ENCODE peak calls at places on chromosome 6, in five cellular contexts. C is pancreas, U is cardiac muscle cell, J is colonic mucosa, R is bronchial epithelial cell. B is an unnamed sample.

GRCh38 chr6:150590448-150590847 is 9.2 kb upstream of the PLEKHG1 start:
- DNase-seq in R (peak), C (no peak), J (no peak), U (no peak), B (no peak)

GRCh38 chr6:154502564-154502963 is 7.9 kb downstream of the CNKSR3 start:
- DNase-seq in J (peak), U (no peak), R (no peak), C (no peak), B (no peak)

GRCh38 chr6:75113446-75113845 is 92.4 kb downstream of the COL12A1 start:
- DNase-seq in R (no peak), U (peak), C (no peak), J (no peak), B (no peak)

GRCh38 chr6:130527173-130527572 is 161.4 kb downstream of the TMEM200A start:
- DNase-seq in J (no peak), U (no peak), C (no peak), R (no peak), B (no peak)

GRCh38 chr6:44636576-44637248 is 249.2 kb downstream of the CDC5L start:
- DNase-seq in J (no peak), R (no peak), C (no peak), U (peak), B (no peak)

GRCh38 chr6:70479236-70479635 is 65.9 kb downstream of the FAM135A start:
- DNase-seq in J (no peak), U (peak), R (no peak), C (no peak), B (no peak)

GRCh38 chr6:118755941-118756646 is 104.7 kb upstream of the CEP85L start:
- DNase-seq in U (no peak), J (no peak), C (no peak), R (no peak), B (no peak)

GRCh38 chr6:168022488-168023321 is 25.2 kb downstream of the KIF25 start:
- DNase-seq in J (no peak), U (no peak), R (no peak), C (no peak), B (no peak)

GRCh38 chr6:151512481-151512880 is 18.7 kb downstream of the CCDC170 start:
- DNase-seq in U (no peak), R (no peak), C (no peak), J (no peak), B (no peak)

GRCh38 chr6:29743568-29743967 is 20.3 kb downstream of the HLA-F start:
- DNase-seq in C (no peak), R (no peak), U (no peak), J (no peak), B (no peak)

GRCh38 chr6:8027965-8028651 is 36.1 kb downstream of the BLOC1S5 start:
- DNase-seq in C (no peak), U (peak), J (no peak), R (no peak), B (no peak)

GRCh38 chr6:15553736-15554294 is 109.0 kb downstream of the DTNBP1 start:
- DNase-seq in C (no peak), R (no peak), U (no peak), J (no peak), B (no peak)

GRCh38 chr6:49563006-49563886 is 12.8 kb downstream of the C6orf141 start:
- DNase-seq in C (no peak), R (no peak), U (no peak), J (no peak), B (no peak)

GRCh38 chr6:64930664-64931063 is 776.4 kb downstream of the EYS start:
- DNase-seq in U (no peak), C (no peak), R (no peak), J (no peak), B (no peak)

GRCh38 chr6:150233797-150234399 is 91.1 kb downstream of the PPP1R14C start:
- DNase-seq in J (no peak), U (no peak), R (peak), C (no peak), B (no peak)

GRCh38 chr6:39269971-39270370 is 40.7 kb upstream of the KCNK5 start:
- DNase-seq in J (no peak), C (no peak), U (no peak), R (no peak), B (no peak)

GRCh38 chr6:39553811-39554802 is 171.1 kb downstream of the KIF6 start:
- DNase-seq in R (no peak), U (peak), C (no peak), J (no peak), B (no peak)

GRCh38 chr6:133542056-133542821 is 301.1 kb downstream of the EYA4 start:
- DNase-seq in R (peak), C (no peak), U (peak), J (no peak), B (no peak)

GRCh38 chr6:168373389-168373788 is 53.8 kb upstream of the DACT2 start:
- DNase-seq in C (peak), R (no peak), J (no peak), U (no peak), B (no peak)

GRCh38 chr6:41692080-41692675 is 43.2 kb downstream of the TFEB start:
- DNase-seq in C (peak), R (no peak), U (no peak), J (no peak), B (no peak)

GRCh38 chr6:158321960-158322359 is 9.7 kb downstream of the TULP4 start:
- DNase-seq in U (peak), C (no peak), R (peak), J (no peak), B (no peak)

GRCh38 chr6:68639826-68640505 is 4.9 kb downstream of the ADGRB3 start:
- DNase-seq in U (peak), J (no peak), R (no peak), C (no peak), B (no peak)

GRCh38 chr6:37056439-37057127 is 51.1 kb downstream of the FGD2 start:
- DNase-seq in U (no peak), R (peak), J (no peak), C (no peak), B (no peak)

GRCh38 chr6:1176595-1176994 is 135.3 kb upstream of the FOXQ1 start:
- DNase-seq in J (no peak), U (no peak), R (no peak), C (no peak), B (no peak)

GRCh38 chr6:134425521-134426316 is 107.8 kb upstream of the SGK1 start:
- DNase-seq in R (peak), J (no peak), U (no peak), C (no peak), B (no peak)

GRCh38 chr6:165774903-165775608 is 112.0 kb upstream of the PDE10A start:
- DNase-seq in J (no peak), C (no peak), R (peak), U (peak), B (peak)

GRCh38 chr6:83920017-83920416 is 60.5 kb downstream of the CYB5R4 start:
- DNase-seq in R (no peak), U (no peak), J (no peak), C (no peak), B (no peak)

GRCh38 chr6:11043552-11043960 is 549 bp downstream of the ELOVL2 start:
- DNase-seq in U (no peak), R (no peak), J (no peak), C (peak), B (peak)

GRCh38 chr6:42260972-42261371 is 43.3 kb upstream of the MRPS10 start:
- DNase-seq in R (no peak), U (peak), J (no peak), C (peak), B (peak)

GRCh38 chr6:120826253-120826652 is 508.0 kb downstream of the TBC1D32 start:
- DNase-seq in J (peak), R (peak), U (peak), C (peak), B (peak)

GRCh38 chr6:97305676-97306075 is 22.7 kb upstream of the MMS22L start:
- DNase-seq in U (no peak), C (no peak), J (no peak), R (no peak), B (no peak)

GRCh38 chr6:73085362-73085975 is 139.8 kb downstream of the KHDC1L start:
- DNase-seq in C (no peak), U (peak), R (no peak), J (no peak), B (peak)

GRCh38 chr6:2047855-2048254 is 197.6 kb downstream of the GMDS start:
- DNase-seq in R (peak), C (no peak), U (peak), J (no peak), B (no peak)

GRCh38 chr6:52670502-52671409 is at the start of gene TMEM14A:
- DNase-seq in C (peak), R (peak), J (peak), U (peak), B (peak)
- TF ChIP-seq CTCF in C (no peak), R (peak), J (no peak), U (peak), B (no peak)

GRCh38 chr6:5597413-5597812 is 336.1 kb downstream of the FARS2 start:
- DNase-seq in J (no peak), C (no peak), U (no peak), R (no peak), B (no peak)

GRCh38 chr6:5595184-5595583 is 333.9 kb downstream of the FARS2 start:
- DNase-seq in R (no peak), U (no peak), C (no peak), J (no peak), B (no peak)

GRCh38 chr6:5598123-5598522 is 336.8 kb downstream of the FARS2 start:
- DNase-seq in U (no peak), J (no peak), R (no peak), C (no peak), B (no peak)

DNA sequence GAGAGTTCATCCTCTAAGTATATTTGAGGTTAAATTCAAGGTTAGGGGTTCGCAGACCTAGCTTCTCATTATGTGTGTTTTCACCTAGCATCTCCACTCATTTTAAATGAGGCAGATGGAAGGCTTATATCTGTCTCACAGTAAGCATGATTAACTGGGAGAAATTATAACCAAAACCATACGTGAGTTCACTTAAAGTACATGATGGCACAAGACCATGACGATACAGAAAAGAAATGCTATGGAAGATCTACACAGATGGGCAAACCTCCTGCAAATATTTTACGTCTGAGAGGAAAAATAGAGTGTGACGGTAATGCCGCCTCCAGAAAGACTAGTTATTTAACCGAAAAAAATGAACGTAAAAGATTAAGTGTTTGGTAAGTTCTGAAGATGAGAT is 337.8 kb downstream of the FARS2 start:
- DNase-seq in R (no peak), U (no peak), J (no peak), C (no peak), B (no peak)
- TF ChIP-seq CTCF in R (no peak), U (no peak), J (no peak), C (no peak), B (no peak)

DNA sequence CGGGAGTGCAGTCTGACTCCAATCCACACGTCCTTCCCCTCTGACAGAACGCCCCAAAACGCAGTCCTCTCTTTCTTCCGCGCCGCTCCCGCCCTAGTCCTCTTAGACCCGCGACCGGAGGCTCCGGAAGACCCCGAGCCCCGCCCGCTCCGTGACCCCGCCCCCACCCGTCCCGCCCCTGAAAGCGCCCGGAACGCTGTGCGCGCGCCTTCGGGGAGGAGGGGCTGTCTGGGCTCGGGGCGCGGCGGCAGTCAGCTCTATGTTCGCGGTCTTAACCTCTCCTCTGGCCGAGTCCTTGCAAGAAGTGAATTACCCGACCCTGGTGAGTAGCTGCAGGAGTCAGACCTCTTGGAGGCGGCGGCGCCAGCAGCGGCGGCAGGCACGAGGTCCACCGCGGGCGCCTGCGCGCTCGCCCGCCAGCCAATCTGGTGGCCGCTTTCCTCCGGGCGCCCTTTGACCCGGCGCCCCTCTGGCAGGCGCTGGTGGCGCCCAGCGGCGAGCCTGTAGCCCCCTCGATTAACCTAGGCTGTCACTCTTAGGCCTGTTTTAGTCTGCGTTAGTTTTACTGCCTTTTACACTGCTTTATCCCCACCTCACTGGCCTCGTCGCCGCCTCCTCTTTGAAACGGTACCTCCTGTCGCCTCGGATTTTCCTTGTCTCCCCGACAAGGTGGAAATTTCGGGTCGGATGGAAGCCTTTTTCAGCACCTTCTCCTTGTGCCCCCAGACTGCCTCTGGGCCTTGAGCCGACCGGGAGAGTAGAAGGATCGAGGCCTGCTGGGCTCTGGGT is at the start of gene MANEA:
- DNase-seq in J (peak), C (peak), U (peak), R (peak), B (peak)
- TF ChIP-seq CTCF in J (no peak), C (no peak), U (no peak), R (no peak), B (no peak)

GRCh38 chr6:160301341-160301740 is 42.7 kb upstream of the SLC22A2 start:
- DNase-seq in C (no peak), U (no peak), R (no peak), J (no peak), B (no peak)

GRCh38 chr6:160300076-160300695 is 41.6 kb upstream of the SLC22A2 start:
- DNase-seq in C (no peak), R (peak), U (no peak), J (peak), B (peak)

GRCh38 chr6:160299559-160299958 is 40.9 kb upstream of the SLC22A2 start:
- DNase-seq in R (no peak), J (no peak), C (no peak), U (no peak), B (no peak)

GRCh38 chr6:160293844-160294243 is 35.2 kb upstream of the SLC22A2 start:
- DNase-seq in U (peak), C (no peak), J (peak), R (peak), B (no peak)

GRCh38 chr6:160297310-160297709 is 38.7 kb upstream of the SLC22A2 start:
- DNase-seq in R (no peak), J (peak), U (no peak), C (no peak), B (no peak)
- TF ChIP-seq CTCF in R (peak), J (no peak), U (no peak), C (no peak), B (no peak)

B was measured in nephron progenitor cell.